ENCODE peak calls at places on chromosomes 13 and 19, in four cellular contexts. M is HepG2, H is K562, W is GM12878. Y is an unnamed sample.
A peak's percentile ranks its signal among the peaks of the same experiment; 100 is the strongest.

GRCh38 chr19:46599716-46600392 is 1.3 kb upstream of the CALM3 start:
- DNase-seq in M (no peak), H (no peak), W (no peak), Y (no peak)

GRCh38 chr13:39766464-39767167 is 111.2 kb downstream of the COG6 start:
- DNase-seq in M (no peak), H (no peak), W (no peak), Y (no peak)

GRCh38 chr13:50697746-50698526 is 145.6 kb downstream of the DLEU7 start:
- DNase-seq in M (no peak), H (no peak), W (no peak), Y (no peak)

GRCh38 chr13:26759907-26760834 is at the start of gene GPR12:
- DNase-seq in M (no peak), H (no peak), W (no peak), Y (peak; percentile 16)

GRCh38 chr13:73166204-73166603 is 107.4 kb downstream of the KLF5 start:
- DNase-seq in M (no peak), H (no peak), W (no peak), Y (no peak)

GRCh38 chr19:3454656-3455392 is 25.5 kb downstream of the SMIM24 start:
- DNase-seq in M (no peak), H (no peak), W (no peak), Y (no peak)

GRCh38 chr13:96551540-96551939 is 442.7 kb downstream of the OXGR1 start:
- DNase-seq in M (no peak), H (no peak), W (no peak), Y (no peak)

GRCh38 chr13:104408733-104409132 is 1342.5 kb upstream of the SLC10A2 start:
- DNase-seq in M (no peak), H (no peak), W (no peak), Y (no peak)

GRCh38 chr13:107819071-107819470 is 396.3 kb downstream of the LIG4 start:
- DNase-seq in M (no peak), H (no peak), W (no peak), Y (no peak)

GRCh38 chr19:46661735-46662592 is 982 bp upstream of the DACT3 start:
- DNase-seq in M (peak; percentile 71), H (peak; percentile 77), W (no peak), Y (peak; percentile 86)

GRCh38 chr13:24888291-24888931 is 124.4 kb downstream of the RNF17 start:
- DNase-seq in M (no peak), H (no peak), W (peak; percentile 45), Y (no peak)

GRCh38 chr13:58080806-58081205 is 449.3 kb downstream of the PCDH17 start:
- DNase-seq in M (no peak), H (no peak), W (no peak), Y (no peak)

GRCh38 chr19:4172861-4173473 is 9.4 kb downstream of the SIRT6 start:
- DNase-seq in M (no peak), H (peak; percentile 83), W (no peak), Y (peak; percentile 89)

GRCh38 chr19:45629704-45630103 is 9.5 kb downstream of the EML2 start:
- DNase-seq in M (no peak), H (no peak), W (no peak), Y (no peak)

GRCh38 chr19:35693835-35694599 is 10.3 kb upstream of the ZBTB32 start:
- DNase-seq in M (peak; percentile 81), H (peak; percentile 89), W (peak; percentile 79), Y (peak; percentile 93)

GRCh38 chr13:18921063-18921462 is 260.6 kb downstream of the TUBA3C start:
- DNase-seq in M (no peak), H (peak; percentile 36), W (no peak), Y (no peak)

GRCh38 chr19:2302319-2303208 is 5.4 kb downstream of the LINGO3 start:
- DNase-seq in M (no peak), H (peak; percentile 65), W (no peak), Y (peak; percentile 72)

GRCh38 chr13:36130542-36131214 is 504 bp downstream of the DCLK1 start:
- DNase-seq in M (no peak), H (no peak), W (no peak), Y (peak; percentile 59)

GRCh38 chr19:48926909-48927308 is 6.6 kb upstream of the DHDH start:
- DNase-seq in M (no peak), H (peak; percentile 53), W (no peak), Y (no peak)

GRCh38 chr19:35704218-35704617 is at the start of gene ZBTB32:
- DNase-seq in M (no peak), H (peak; percentile 95), W (no peak), Y (peak; percentile 83)

GRCh38 chr13:95536629-95537241 is 15.8 kb upstream of the CLDN10 start:
- DNase-seq in M (no peak), H (no peak), W (no peak), Y (no peak)

GRCh38 chr19:48613024-48613851 is 1.6 kb downstream of the FAM83E start:
- DNase-seq in M (no peak), H (no peak), W (no peak), Y (no peak)

GRCh38 chr19:43519436-43520088 is 7.4 kb downstream of the ETHE1 start:
- DNase-seq in M (peak; percentile 72), H (peak; percentile 69), W (peak; percentile 33), Y (peak; percentile 83)

GRCh38 chr13:32115069-32115468 is 83.5 kb downstream of the FRY start:
- DNase-seq in M (no peak), H (no peak), W (no peak), Y (no peak)

DNA sequence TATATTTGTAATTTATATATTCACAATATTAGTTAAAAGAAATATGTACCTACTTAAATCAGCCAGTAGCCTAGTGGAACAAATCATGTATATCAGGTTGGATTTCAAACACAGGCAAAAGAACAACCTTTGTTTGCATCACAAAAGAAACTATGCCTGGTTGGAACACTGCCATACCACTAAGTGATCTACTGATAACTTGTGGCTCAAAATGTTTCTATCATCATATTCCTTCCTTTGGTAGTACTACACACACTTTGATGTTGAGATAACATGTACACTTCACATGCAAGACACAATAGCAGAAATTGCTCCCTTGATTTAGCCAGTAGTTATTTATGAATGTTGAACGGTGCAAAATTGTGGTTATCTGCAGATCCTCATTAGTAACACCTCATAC is 146.0 kb upstream of the GPC6 start:
- DNase-seq in M (no peak), H (no peak), W (no peak), Y (no peak)
- TF ChIP-seq ETV6 in M (no peak), H (no peak), W (no peak), Y (no peak)

DNA sequence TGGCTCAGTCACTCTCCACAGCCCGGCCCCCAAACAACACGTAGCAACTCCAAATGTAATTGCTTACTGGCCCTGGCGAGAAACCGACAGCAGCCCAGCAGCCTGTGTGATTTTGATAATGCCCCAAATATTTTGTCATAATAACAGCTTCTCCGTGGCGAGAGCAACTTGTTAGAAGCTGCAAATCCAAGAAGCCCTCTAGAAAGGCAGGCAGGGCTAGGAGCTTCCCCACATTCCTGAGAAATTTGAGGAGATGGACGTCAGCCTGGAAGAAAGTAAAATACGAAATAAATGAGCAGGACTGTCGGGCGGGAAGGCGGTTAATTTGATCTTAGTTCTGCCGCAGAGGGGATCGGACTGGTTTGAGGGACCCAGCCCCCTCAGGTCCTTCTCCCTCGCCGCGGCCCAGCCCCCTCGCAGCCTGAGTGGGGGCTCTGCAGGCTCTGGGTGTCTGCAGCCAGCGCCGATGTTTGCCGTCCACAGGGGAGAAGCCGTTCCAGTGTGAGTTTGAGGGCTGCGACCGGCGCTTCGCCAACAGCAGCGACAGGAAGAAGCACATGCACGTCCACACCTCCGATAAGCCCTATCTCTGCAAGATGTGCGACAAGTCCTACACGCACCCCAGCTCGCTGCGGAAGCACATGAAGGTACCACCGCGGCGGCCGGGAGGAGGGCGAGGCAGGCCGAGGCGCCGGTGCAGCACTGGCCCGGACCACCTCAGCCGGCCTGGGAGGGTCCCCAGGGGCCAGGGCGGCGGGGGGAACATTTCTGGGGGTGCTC is 3.1 kb downstream of the ZIC2 start:
- DNase-seq in M (no peak), H (peak; percentile 5), W (no peak), Y (peak; percentile 48)
- TF ChIP-seq ETV6 in M (no peak), H (no peak), W (no peak), Y (peak; percentile 58)

GRCh38 chr19:11291991-11292390 is 4.0 kb upstream of the TSPAN16 start:
- DNase-seq in M (no peak), H (no peak), W (no peak), Y (no peak)

GRCh38 chr19:11286312-11286974 is 9.5 kb upstream of the TSPAN16 start:
- DNase-seq in M (no peak), H (no peak), W (no peak), Y (no peak)

GRCh38 chr19:11291415-11291814 is 4.5 kb upstream of the TSPAN16 start:
- DNase-seq in M (no peak), H (no peak), W (no peak), Y (no peak)

GRCh38 chr19:11284535-11284934 is 11.4 kb upstream of the TSPAN16 start:
- DNase-seq in M (no peak), H (no peak), W (no peak), Y (no peak)

DNA sequence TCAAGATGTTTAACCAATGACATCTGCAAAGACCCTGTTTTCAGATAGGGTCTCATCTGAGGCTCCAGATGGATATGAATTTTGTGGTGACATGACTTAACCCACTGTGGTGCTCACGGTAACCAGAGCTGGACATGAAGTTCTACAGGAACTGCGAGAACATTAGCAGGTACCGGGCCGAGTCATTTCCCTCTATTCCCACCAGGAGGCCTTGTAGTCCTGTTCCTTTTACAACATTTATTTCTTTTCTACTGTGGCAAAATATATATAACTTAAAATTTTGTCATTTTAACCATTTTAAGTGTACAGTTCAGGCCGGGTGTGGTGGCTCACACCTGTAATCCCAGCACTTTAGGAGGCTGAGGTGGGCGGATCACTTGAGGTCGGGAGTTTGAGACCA is 7.6 kb upstream of the TSPAN16 start:
- DNase-seq in M (no peak), H (no peak), W (no peak), Y (no peak)
- TF ChIP-seq ETV6 in M (no peak), H (no peak), W (no peak), Y (no peak)

GRCh38 chr19:38773469-38774177 is at the start of gene LGALS7:
- DNase-seq in M (no peak), H (no peak), W (no peak), Y (no peak)
- TF ChIP-seq ETV6 in M (no peak), H (no peak), W (no peak), Y (no peak)

DNA sequence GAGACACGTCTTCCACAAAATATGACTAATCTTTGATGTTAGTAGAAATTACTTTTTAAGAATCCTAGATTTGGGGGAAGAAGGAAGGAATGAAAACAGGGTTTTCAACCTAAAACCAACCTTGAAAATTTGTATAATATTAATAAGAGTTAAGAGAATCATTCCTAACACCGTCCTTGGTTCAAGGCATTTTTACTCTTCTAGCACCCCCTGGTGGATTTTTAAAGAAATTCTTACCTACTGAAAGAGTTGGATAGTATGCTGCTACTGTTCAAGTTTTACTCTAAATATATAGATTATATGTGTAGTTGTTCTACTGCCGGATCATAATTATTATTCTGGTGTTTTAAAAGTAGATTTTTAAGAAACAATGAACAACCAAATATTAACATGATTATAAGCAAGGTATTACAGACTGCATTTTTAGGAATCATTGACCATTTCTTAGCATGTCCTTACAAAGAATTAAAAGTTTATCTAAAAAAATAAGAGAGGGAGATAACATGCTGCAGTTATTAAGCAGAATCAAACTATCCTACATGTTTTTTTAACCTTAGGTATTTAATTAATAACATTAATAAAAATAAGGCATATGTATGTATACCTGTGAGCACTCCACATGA is 7.4 kb upstream of the SLITRK6 start:
- DNase-seq in M (peak; percentile 41), H (peak; percentile 6), W (no peak), Y (no peak)
- TF ChIP-seq ETV6 in M (no peak), H (no peak), W (no peak), Y (no peak)